ENCODE peak calls at places on chromosome 12, in ten cellular contexts. F is cardiac fibroblast, M is foreskin fibroblast, N is stomach, B is endothelial cell, I is mesothelial cell of epicardium, O is gastrocnemius medialis, Y is lung, X is fibroblast of mammary gland, U is osteoblast. J is an unnamed sample.
A peak's percentile ranks its signal among the peaks of the same experiment; 100 is the strongest.

GRCh38 chr12:39606712-39607423 is 12.7 kb downstream of the ABCD2 start:
- DNase-seq in F (no peak), M (no peak), N (no peak), B (no peak), I (no peak), O (no peak), Y (no peak), X (no peak), U (no peak), J (no peak)

GRCh38 chr12:138898-139534 is 72.4 kb downstream of the IQSEC3 start:
- DNase-seq in F (peak; percentile 16), M (no peak), N (no peak), B (no peak), I (no peak), O (no peak), Y (no peak), X (peak; percentile 23), U (no peak), J (no peak)

GRCh38 chr12:108643941-108644742 is 10.4 kb upstream of the SELPLG start:
- DNase-seq in F (peak; percentile 60), M (no peak), N (no peak), B (no peak), I (no peak), O (peak; percentile 53), Y (peak; percentile 78), X (peak; percentile 45), U (peak; percentile 85), J (no peak)

GRCh38 chr12:46103691-46104090 is 113.3 kb upstream of the SCAF11 start:
- DNase-seq in F (no peak), M (no peak), N (no peak), B (no peak), I (no peak), O (no peak), Y (no peak), X (no peak), U (no peak), J (no peak)

GRCh38 chr12:132451836-132452195 is 38.1 kb upstream of the FBRSL1 start:
- DNase-seq in F (no peak), M (no peak), N (no peak), B (no peak), I (no peak), O (no peak), Y (no peak), X (no peak), U (no peak), J (no peak)

GRCh38 chr12:120234643-120235368 is 30.7 kb downstream of the PXN start:
- DNase-seq in F (peak; percentile 96), M (peak; percentile 99), N (peak; percentile 73), B (peak; percentile 58), I (no peak), O (peak; percentile 96), Y (peak; percentile 79), X (peak; percentile 100), U (peak; percentile 95), J (no peak)

GRCh38 chr12:6072302-6072752 is 52.1 kb downstream of the VWF start:
- DNase-seq in F (peak; percentile 91), M (peak; percentile 41), N (no peak), B (no peak), I (no peak), O (no peak), Y (no peak), X (peak; percentile 66), U (peak; percentile 94), J (no peak)

GRCh38 chr12:109301643-109302176 is 7.4 kb downstream of the FOXN4 start:
- DNase-seq in F (no peak), M (no peak), N (no peak), B (no peak), I (no peak), O (no peak), Y (no peak), X (no peak), U (no peak), J (no peak)

GRCh38 chr12:109630815-109631214 is 57.2 kb downstream of the MVK start:
- DNase-seq in F (no peak), M (no peak), N (no peak), B (no peak), I (no peak), O (no peak), Y (no peak), X (no peak), U (no peak), J (no peak)

GRCh38 chr12:19021646-19022045 is 107.9 kb upstream of the PLEKHA5 start:
- DNase-seq in F (no peak), M (no peak), N (no peak), B (no peak), I (no peak), O (no peak), Y (no peak), X (no peak), U (no peak), J (no peak)

GRCh38 chr12:13359636-13360035 is 163.1 kb downstream of the EMP1 start:
- DNase-seq in F (no peak), M (no peak), N (no peak), B (no peak), I (no peak), O (no peak), Y (no peak), X (no peak), U (no peak), J (no peak)

GRCh38 chr12:80761818-80762217 is 45.1 kb downstream of the MYF5 start:
- DNase-seq in F (no peak), M (no peak), N (no peak), B (no peak), I (no peak), O (no peak), Y (no peak), X (peak; percentile 58), U (no peak), J (no peak)

GRCh38 chr12:90773526-90773925 is 181.4 kb downstream of the CCER1 start:
- DNase-seq in F (no peak), M (peak; percentile 7), N (no peak), B (no peak), I (no peak), O (no peak), Y (no peak), X (peak; percentile 4), U (no peak), J (no peak)

GRCh38 chr12:94570161-94570560 is 80.2 kb downstream of the TMCC3 start:
- DNase-seq in F (peak; percentile 18), M (peak; percentile 20), N (no peak), B (no peak), I (no peak), O (no peak), Y (no peak), X (peak; percentile 73), U (no peak), J (no peak)

GRCh38 chr12:64679487-64679983 is 69.2 kb downstream of the RASSF3 start:
- DNase-seq in F (peak; percentile 76), M (peak; percentile 71), N (peak; percentile 71), B (no peak), I (no peak), O (peak; percentile 25), Y (peak; percentile 72), X (peak; percentile 80), U (peak; percentile 91), J (no peak)

GRCh38 chr12:64680235-64680634 is 69.9 kb downstream of the RASSF3 start:
- DNase-seq in F (no peak), M (no peak), N (no peak), B (no peak), I (no peak), O (no peak), Y (peak; percentile 39), X (no peak), U (no peak), J (no peak)

GRCh38 chr12:64678835-64679234 is 68.5 kb downstream of the RASSF3 start:
- DNase-seq in F (no peak), M (no peak), N (no peak), B (no peak), I (no peak), O (no peak), Y (no peak), X (no peak), U (no peak), J (no peak)

GRCh38 chr12:64675795-64676194 is 65.5 kb downstream of the RASSF3 start:
- DNase-seq in F (peak; percentile 70), M (no peak), N (peak; percentile 73), B (no peak), I (no peak), O (no peak), Y (no peak), X (peak; percentile 25), U (peak; percentile 90), J (no peak)

GRCh38 chr12:64678248-64678647 is 68.0 kb downstream of the RASSF3 start:
- DNase-seq in F (no peak), M (no peak), N (no peak), B (no peak), I (no peak), O (no peak), Y (no peak), X (no peak), U (no peak), J (no peak)
- TF ChIP-seq CTCF in F (no peak), M (no peak), N (no peak), B (no peak), I (no peak), O (no peak), Y (no peak), X (no peak), U (no peak), J (no peak)

GRCh38 chr12:74108729-74109128 is 428.9 kb upstream of the ATXN7L3B start:
- DNase-seq in F (no peak), M (no peak), N (no peak), B (no peak), I (no peak), O (no peak), Y (no peak), X (no peak), U (no peak), J (no peak)
- TF ChIP-seq CTCF in F (no peak), M (no peak), N (no peak), B (no peak), I (no peak), O (no peak), Y (no peak), X (no peak), U (no peak), J (no peak)

DNA sequence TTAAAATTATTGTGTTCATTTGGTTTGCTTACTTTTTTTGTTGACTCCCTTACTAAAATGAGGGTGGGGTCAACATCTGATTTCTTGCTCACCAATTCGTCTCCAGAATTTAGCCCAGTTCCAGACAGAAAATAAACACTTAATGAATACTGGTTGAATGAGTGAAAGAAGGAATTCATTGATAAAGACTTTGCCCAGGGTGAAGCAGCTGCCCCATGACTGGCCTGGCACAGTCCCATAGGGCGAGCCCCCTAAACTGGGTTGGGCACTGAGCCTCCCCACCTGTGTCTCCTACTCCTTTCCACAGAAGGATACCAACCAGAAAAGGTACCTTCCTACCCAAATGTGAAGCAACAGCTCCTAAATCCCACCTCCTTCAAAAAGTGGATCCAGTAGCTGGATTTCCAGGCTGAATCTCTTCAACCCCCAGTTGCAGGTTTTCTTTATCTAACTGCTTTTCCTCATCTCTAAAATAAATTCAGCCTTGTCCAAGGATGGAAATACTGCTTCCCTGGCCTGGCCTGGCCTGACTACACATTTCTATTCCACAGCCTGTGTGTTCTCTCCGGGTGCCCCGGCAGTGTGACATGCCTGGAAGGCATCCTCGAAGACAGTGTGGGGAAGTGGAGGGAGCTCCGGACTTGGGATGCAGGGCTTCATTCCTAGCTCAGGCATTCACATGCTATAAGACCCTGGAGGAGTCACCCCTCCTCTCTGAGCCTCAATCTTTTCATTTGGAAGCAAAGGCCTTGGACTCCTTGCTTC is 7.6 kb downstream of the KRT3 start:
- DNase-seq in F (no peak), M (no peak), N (no peak), B (no peak), I (no peak), O (no peak), Y (no peak), X (no peak), U (no peak), J (no peak)
- TF ChIP-seq CTCF in F (no peak), M (no peak), N (no peak), B (no peak), I (no peak), O (no peak), Y (no peak), X (no peak), U (no peak), J (no peak)

GRCh38 chr12:98422809-98423208 is 92.6 kb upstream of the TMPO start:
- DNase-seq in F (no peak), M (no peak), N (no peak), B (peak; percentile 53), I (no peak), O (no peak), Y (no peak), X (peak; percentile 17), U (no peak), J (no peak)
- TF ChIP-seq CTCF in F (peak; percentile 35), M (no peak), N (no peak), B (peak; percentile 35), I (no peak), O (no peak), Y (no peak), X (peak; percentile 33), U (peak; percentile 54), J (no peak)